ENCODE peak calls at places on chromosomes 11 and 22, in nine cellular contexts. H, F, G, C, Z, B, P, I and V are unnamed samples.

GRCh38 chr11:76151561-76152085 is 54.7 kb downstream of the WNT11 start:
- DNase-seq in H (no peak), F (no peak), G (no peak), C (no peak), Z (peak), B (no peak), P (no peak), I (peak), V (no peak)

GRCh38 chr22:23055448-23056179 is 14.7 kb upstream of the GNAZ start:
- DNase-seq in H (peak), F (no peak), G (no peak), C (no peak), Z (peak), B (peak), P (no peak), I (peak), V (no peak)

GRCh38 chr22:23243006-23243573 is 62.8 kb downstream of the BCR start:
- DNase-seq in H (no peak), F (no peak), G (no peak), C (peak), Z (peak), B (peak), P (no peak), I (no peak), V (no peak)

GRCh38 chr11:60528934-60529333 is 13.7 kb downstream of the MS4A13 start:
- DNase-seq in H (no peak), F (no peak), G (no peak), C (peak), Z (no peak), B (no peak), P (no peak), I (no peak), V (no peak)

GRCh38 chr11:120738516-120739046 is 227.0 kb downstream of the GRIK4 start:
- DNase-seq in H (no peak), F (no peak), G (no peak), C (no peak), Z (no peak), B (no peak), P (no peak), I (no peak), V (no peak)

GRCh38 chr22:43100223-43100622 is 10.3 kb upstream of the BIK start:
- DNase-seq in H (no peak), F (no peak), G (no peak), C (peak), Z (no peak), B (no peak), P (no peak), I (no peak), V (no peak)

GRCh38 chr22:41557401-41558240 is 3.2 kb upstream of the CSDC2 start:
- DNase-seq in H (no peak), F (peak), G (peak), C (no peak), Z (peak), B (peak), P (peak), I (no peak), V (no peak)

GRCh38 chr22:41305646-41306045 is 4.3 kb downstream of the ZC3H7B start:
- DNase-seq in H (no peak), F (peak), G (no peak), C (no peak), Z (no peak), B (no peak), P (no peak), I (no peak), V (no peak)

GRCh38 chr11:76241243-76242000 is 35.1 kb upstream of the WNT11 start:
- DNase-seq in H (peak), F (no peak), G (no peak), C (no peak), Z (no peak), B (no peak), P (no peak), I (no peak), V (no peak)

GRCh38 chr11:66063900-66064299 is 6.2 kb upstream of the PACS1 start:
- DNase-seq in H (no peak), F (no peak), G (no peak), C (no peak), Z (no peak), B (no peak), P (no peak), I (peak), V (no peak)

GRCh38 chr11:927871-928270 is 2.2 kb downstream of the AP2A2 start:
- DNase-seq in H (no peak), F (no peak), G (no peak), C (peak), Z (no peak), B (no peak), P (no peak), I (no peak), V (no peak)

GRCh38 chr11:77202941-77203900 is 75.2 kb downstream of the MYO7A start:
- DNase-seq in H (peak), F (no peak), G (peak), C (no peak), Z (peak), B (no peak), P (no peak), I (peak), V (no peak)

GRCh38 chr11:62607729-62608128 is 4.8 kb downstream of the EML3 start:
- DNase-seq in H (no peak), F (no peak), G (no peak), C (peak), Z (no peak), B (no peak), P (no peak), I (no peak), V (no peak)

GRCh38 chr11:44566559-44566949 is 1.1 kb downstream of the CD82 start:
- DNase-seq in H (no peak), F (no peak), G (no peak), C (no peak), Z (no peak), B (no peak), P (no peak), I (no peak), V (no peak)
- H3K4me3 ChIP-seq in H (peak), F (no peak), G (peak), C (peak), Z (no peak), B (no peak), P (no peak), I (no peak), V (no peak)

GRCh38 chr11:126628790-126629621 is 273.5 kb downstream of the ST3GAL4 start:
- DNase-seq in H (no peak), F (no peak), G (no peak), C (no peak), Z (no peak), B (no peak), P (no peak), I (peak), V (peak)
- TF ChIP-seq CTCF in H (no peak), F (no peak), G (no peak), C (no peak), Z (no peak), B (no peak), P (no peak), I (no peak), V (peak)

GRCh38 chr11:27618591-27618990 is 81.7 kb downstream of the BDNF start:
- DNase-seq in H (no peak), F (no peak), G (no peak), C (no peak), Z (no peak), B (no peak), P (no peak), I (no peak), V (no peak)
- H3K4me3 ChIP-seq in H (no peak), F (no peak), G (no peak), C (no peak), Z (no peak), B (no peak), P (no peak), I (no peak), V (no peak)

GRCh38 chr22:29813563-29813962 is 24.5 kb downstream of the ASCC2 start:
- DNase-seq in H (no peak), F (no peak), G (no peak), C (no peak), Z (no peak), B (peak), P (no peak), I (no peak), V (no peak)
- TF ChIP-seq CTCF in H (no peak), F (no peak), G (no peak), C (no peak), Z (no peak), B (peak), P (no peak), I (no peak), V (no peak)

GRCh38 chr22:27778299-27779090 is 23.1 kb downstream of the MN1 start:
- DNase-seq in H (no peak), F (no peak), G (no peak), C (no peak), Z (no peak), B (no peak), P (no peak), I (no peak), V (no peak)
- H3K4me3 ChIP-seq in H (no peak), F (no peak), G (no peak), C (no peak), Z (no peak), B (no peak), P (no peak), I (no peak), V (no peak)

GRCh38 chr22:31199187-31199586 is 12.9 kb upstream of the LIMK2 start:
- DNase-seq in H (no peak), F (no peak), G (no peak), C (no peak), Z (no peak), B (no peak), P (no peak), I (no peak), V (no peak)
- TF ChIP-seq CTCF in H (no peak), F (no peak), G (peak), C (no peak), Z (no peak), B (no peak), P (no peak), I (no peak), V (no peak)

GRCh38 chr11:126702987-126703386 is 297.6 kb downstream of the KIRREL3 start:
- DNase-seq in H (no peak), F (no peak), G (peak), C (no peak), Z (no peak), B (no peak), P (no peak), I (no peak), V (no peak)

GRCh38 chr11:126702165-126702738 is 298.3 kb downstream of the KIRREL3 start:
- DNase-seq in H (no peak), F (no peak), G (no peak), C (no peak), Z (no peak), B (no peak), P (no peak), I (no peak), V (no peak)

GRCh38 chr11:126703661-126704060 is 296.9 kb downstream of the KIRREL3 start:
- DNase-seq in H (no peak), F (no peak), G (no peak), C (no peak), Z (no peak), B (no peak), P (no peak), I (no peak), V (no peak)

GRCh38 chr11:126701555-126701897 is 299.0 kb downstream of the KIRREL3 start:
- DNase-seq in H (no peak), F (no peak), G (no peak), C (no peak), Z (no peak), B (no peak), P (no peak), I (no peak), V (no peak)

DNA sequence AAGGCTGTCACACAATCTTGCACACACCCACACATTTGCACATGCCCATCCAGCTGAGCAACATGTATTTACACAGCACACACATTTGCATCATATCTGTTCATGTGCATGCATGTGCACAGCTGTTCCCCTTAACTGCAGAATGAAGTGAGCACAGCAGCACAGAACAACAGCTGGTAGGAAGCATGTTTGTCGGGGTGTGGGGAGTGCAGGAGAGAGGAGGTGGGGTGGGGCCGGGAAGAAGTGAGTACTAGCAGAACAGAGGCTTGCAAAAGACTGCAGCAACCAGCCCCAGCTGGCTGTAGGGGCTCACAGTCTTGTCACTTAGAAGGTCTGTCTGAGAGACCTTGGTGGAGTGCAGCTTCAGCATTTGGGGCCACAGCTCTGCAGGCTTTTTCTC is 296.4 kb downstream of the KIRREL3 start:
- DNase-seq in H (no peak), F (no peak), G (no peak), C (peak), Z (no peak), B (no peak), P (no peak), I (no peak), V (no peak)
- H3K4me3 ChIP-seq in H (no peak), F (no peak), G (no peak), C (no peak), Z (no peak), B (no peak), P (no peak), I (no peak), V (no peak)

DNA sequence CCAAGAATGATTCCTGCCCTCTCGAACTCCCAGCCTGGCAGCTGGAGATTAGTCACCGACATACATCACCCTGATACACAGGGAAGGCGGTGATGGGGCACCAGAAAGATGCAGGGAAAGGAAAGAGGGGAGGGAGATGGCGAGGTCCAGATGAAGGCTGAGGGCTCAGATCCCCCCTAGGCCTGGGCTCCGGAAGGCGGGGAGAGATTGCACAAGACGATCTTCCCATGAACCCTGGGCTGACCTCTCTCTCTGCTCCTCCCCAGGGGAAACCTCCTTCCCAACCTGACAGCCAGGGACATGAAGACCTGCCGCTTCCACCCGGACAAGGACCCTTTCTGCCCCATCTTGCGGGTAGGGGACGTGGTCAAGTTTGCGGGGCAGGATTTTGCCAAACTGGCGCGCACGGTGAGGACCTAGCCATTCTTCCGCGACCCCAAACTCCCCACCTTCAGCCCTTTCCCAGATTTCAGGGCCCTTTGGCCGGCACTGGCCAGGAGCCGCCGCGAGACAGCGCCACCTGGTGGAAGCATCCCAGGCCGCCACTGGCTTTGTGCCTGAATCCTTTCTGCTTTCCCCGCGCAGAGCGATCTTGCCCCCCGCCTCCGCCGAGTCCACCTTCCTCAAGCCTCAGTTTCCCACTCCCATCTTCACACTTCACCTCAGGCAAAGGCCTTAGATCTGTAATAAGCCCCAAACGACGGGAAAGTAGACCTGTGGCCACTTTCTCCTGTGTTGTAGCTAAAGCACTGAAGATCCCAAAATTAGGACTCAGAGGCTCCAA is 11.5 kb downstream of the P2RX3 start:
- DNase-seq in H (peak), F (peak), G (peak), C (peak), Z (peak), B (peak), P (no peak), I (peak), V (no peak)
- TF ChIP-seq CTCF in H (peak), F (peak), G (peak), C (peak), Z (peak), B (peak), P (peak), I (peak), V (peak)

GRCh38 chr11:8826901-8827560 is 84.0 kb upstream of the AKIP1 start:
- DNase-seq in H (no peak), F (no peak), G (no peak), C (no peak), Z (no peak), B (no peak), P (no peak), I (no peak), V (no peak)
- H3K4me3 ChIP-seq in H (no peak), F (no peak), G (no peak), C (no peak), Z (no peak), B (no peak), P (no peak), I (no peak), V (no peak)

DNA sequence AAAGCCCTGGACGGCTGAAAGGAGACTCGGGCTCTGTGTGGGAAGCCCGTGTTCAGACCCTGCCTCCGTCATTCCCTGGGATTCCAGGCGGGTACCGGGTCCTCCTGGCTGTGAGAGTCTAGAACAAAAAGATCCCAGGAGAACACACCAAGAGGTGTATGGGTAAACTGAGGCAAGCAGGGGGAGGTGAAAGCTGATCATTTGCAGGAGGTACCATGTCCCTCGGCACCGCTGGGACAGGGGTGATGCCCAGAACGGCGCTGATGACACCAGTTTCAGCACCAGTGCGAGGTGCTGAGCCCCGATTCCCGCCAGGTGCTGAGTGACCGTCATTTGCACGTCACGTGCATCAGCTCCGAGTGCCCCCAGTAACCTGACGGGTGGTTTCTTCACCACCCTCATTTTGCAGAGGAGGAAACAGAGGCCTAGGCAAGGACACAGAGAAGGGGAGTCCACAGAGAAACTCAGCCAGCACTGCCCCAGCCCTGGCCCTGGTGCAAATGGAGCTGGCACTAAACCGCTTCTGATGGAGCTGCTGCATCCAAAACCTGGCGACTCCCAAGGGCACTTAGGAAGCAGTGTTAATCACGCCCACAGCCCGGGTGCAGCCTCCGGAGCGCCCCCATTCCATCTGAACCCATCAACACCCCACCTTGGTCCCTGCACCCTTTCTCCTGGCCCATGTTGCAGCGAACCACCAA is 16.8 kb downstream of the MACROD1 start:
- DNase-seq in H (no peak), F (no peak), G (no peak), C (no peak), Z (no peak), B (no peak), P (no peak), I (no peak), V (no peak)
- TF ChIP-seq CTCF in H (no peak), F (no peak), G (no peak), C (no peak), Z (no peak), B (no peak), P (no peak), I (no peak), V (no peak)